ENCODE peak calls at places on chromosomes 13 and 19, in ten cellular contexts. T, B, Q, U, S, M, A, V, E and K are unnamed samples.

GRCh38 chr13:79440958-79441553 is 35.0 kb upstream of the RBM26 start:
- DNase-seq in T (no peak), B (no peak), Q (no peak), U (no peak), S (no peak), M (no peak), A (no peak), V (no peak), E (no peak), K (no peak)

GRCh38 chr19:17419154-17419490 is 725 bp upstream of the MVB12A start:
- DNase-seq in T (no peak), B (no peak), Q (no peak), U (no peak), S (no peak), M (peak; percentile 50), A (no peak), V (no peak), E (no peak), K (no peak)

GRCh38 chr19:16969127-16969526 is 57.5 kb downstream of the CPAMD8 start:
- DNase-seq in T (no peak), B (no peak), Q (no peak), U (no peak), S (no peak), M (peak; percentile 10), A (peak; percentile 49), V (peak; percentile 9), E (no peak), K (peak; percentile 33)

GRCh38 chr13:114099918-114100445 is 32.4 kb downstream of the RASA3 start:
- DNase-seq in T (no peak), B (no peak), Q (no peak), U (no peak), S (peak; percentile 31), M (peak; percentile 69), A (peak; percentile 46), V (no peak), E (no peak), K (peak; percentile 37)

GRCh38 chr19:35066691-35067563 is 25.4 kb downstream of the HPN start:
- DNase-seq in T (peak; percentile 88), B (no peak), Q (peak; percentile 91), U (peak; percentile 84), S (peak; percentile 94), M (peak; percentile 85), A (peak; percentile 89), V (peak; percentile 80), E (peak; percentile 76), K (peak; percentile 84)

GRCh38 chr19:53671621-53672111 is 39.9 kb downstream of the DPRX start:
- DNase-seq in T (no peak), B (no peak), Q (no peak), U (no peak), S (no peak), M (no peak), A (no peak), V (no peak), E (no peak), K (no peak)

GRCh38 chr13:30464496-30465351 is 1.0 kb downstream of the HMGB1 start:
- DNase-seq in T (peak; percentile 84), B (no peak), Q (peak; percentile 81), U (peak; percentile 81), S (peak; percentile 85), M (peak; percentile 91), A (peak; percentile 93), V (peak; percentile 60), E (peak; percentile 87), K (peak; percentile 84)

GRCh38 chr13:29081036-29081435 is 260.9 kb downstream of the MTUS2 start:
- DNase-seq in T (no peak), B (no peak), Q (no peak), U (peak; percentile 79), S (no peak), M (no peak), A (peak; percentile 2), V (no peak), E (peak; percentile 1), K (no peak)

GRCh38 chr13:110486061-110486780 is 75.3 kb downstream of the RAB20 start:
- DNase-seq in T (peak; percentile 10), B (no peak), Q (no peak), U (no peak), S (no peak), M (no peak), A (no peak), V (no peak), E (no peak), K (no peak)

GRCh38 chr13:64078480-64078936 is 2662.9 kb upstream of the PCDH20 start:
- DNase-seq in T (no peak), B (no peak), Q (no peak), U (no peak), S (no peak), M (no peak), A (no peak), V (no peak), E (no peak), K (no peak)

GRCh38 chr19:42850981-42851717 is 28.4 kb downstream of the PSG1 start:
- DNase-seq in T (peak; percentile 87), B (peak; percentile 78), Q (no peak), U (no peak), S (peak; percentile 97), M (peak; percentile 98), A (peak; percentile 70), V (peak; percentile 95), E (peak; percentile 99), K (peak; percentile 89)

GRCh38 chr19:50978772-50979390 is 4.8 kb downstream of the KLK7 start:
- DNase-seq in T (no peak), B (no peak), Q (no peak), U (no peak), S (no peak), M (no peak), A (no peak), V (no peak), E (no peak), K (no peak)

GRCh38 chr13:113656831-113657671 is 947 bp downstream of the ATP4B start:
- DNase-seq in T (no peak), B (no peak), Q (no peak), U (no peak), S (no peak), M (no peak), A (no peak), V (no peak), E (no peak), K (no peak)

GRCh38 chr13:34941436-34941834 is 635 bp upstream of the NBEA start:
- DNase-seq in T (no peak), B (no peak), Q (no peak), U (no peak), S (no peak), M (peak; percentile 5), A (no peak), V (no peak), E (no peak), K (no peak)
- H3K4me3 ChIP-seq in T (peak overlapping the region; percentile 68), B (peak overlapping the region; percentile 59), Q (no peak overlapping the region), U (peak overlapping the region; percentile 95), S (peak overlapping the region; percentile 90), M (peak overlapping the region; percentile 83), A (peak overlapping the region; percentile 67), V (peak overlapping the region; percentile 82), E (peak overlapping the region; percentile 73), K (peak overlapping the region; percentile 71)

DNA sequence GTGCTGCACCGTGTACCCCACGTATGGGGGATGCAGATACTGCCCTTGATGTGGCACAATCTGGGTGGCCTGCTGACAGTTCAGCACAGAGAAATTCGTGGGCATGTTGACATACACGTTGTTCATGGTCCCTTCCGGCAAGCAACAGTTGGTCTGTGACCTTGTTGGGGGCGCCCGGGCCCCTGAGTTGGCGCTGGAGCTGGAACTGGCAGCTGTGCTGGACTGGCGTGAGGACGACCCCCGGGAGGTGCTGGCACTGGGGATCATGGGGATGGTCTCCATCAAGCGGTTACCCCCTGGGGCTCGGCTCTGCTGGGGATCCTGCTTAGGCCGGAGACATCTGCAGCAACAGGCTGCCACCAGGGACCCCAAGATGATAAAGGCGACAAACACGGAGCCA is 5.2 kb downstream of the SHISA2 start:
- DNase-seq in T (no peak), B (no peak), Q (no peak), U (no peak), S (no peak), M (no peak), A (no peak), V (no peak), E (no peak), K (no peak)
- H3K4me3 ChIP-seq in T (no peak overlapping the region), B (no peak overlapping the region), Q (no peak overlapping the region), U (peak overlapping the region; percentile 4), S (no peak overlapping the region), M (no peak overlapping the region), A (no peak overlapping the region), V (no peak overlapping the region), E (no peak overlapping the region), K (no peak overlapping the region)

DNA sequence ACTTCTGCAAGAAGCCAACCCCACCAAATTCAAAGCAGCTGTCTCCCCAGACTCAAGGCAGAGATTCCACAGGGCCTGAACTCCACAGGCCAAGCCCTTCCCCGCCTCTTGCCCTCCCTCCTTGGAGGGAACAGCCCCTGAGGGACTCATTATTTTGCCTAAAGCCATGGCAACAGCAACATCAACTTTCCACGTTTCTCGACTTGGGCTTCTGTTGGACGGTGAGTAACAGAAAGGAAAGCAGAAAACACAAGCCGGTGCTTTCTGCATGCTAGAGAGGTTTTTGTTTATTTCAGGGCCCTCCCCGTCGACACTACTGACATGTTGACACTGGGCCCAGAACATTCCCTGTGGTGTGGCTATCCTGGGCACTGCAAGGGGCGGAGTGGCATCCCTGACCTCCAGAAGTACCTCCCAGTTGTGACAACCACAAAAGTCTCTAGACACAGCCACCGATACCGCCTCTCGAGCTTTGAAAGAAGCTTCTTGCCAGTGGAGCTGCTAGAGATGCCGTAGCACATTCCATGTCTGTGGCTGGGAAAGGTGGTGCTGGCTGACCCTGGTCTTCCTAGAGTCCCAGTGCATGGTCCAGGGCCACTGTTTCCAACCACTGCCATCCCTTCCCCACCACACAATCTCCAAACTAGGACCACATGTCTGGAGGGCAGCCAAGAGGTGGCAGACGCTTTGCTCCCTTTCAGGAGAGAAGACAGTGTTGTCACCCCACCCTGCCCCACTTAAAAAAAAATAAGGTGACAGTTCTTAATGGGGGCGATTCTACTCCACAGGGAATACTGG is 12.8 kb downstream of the CAPS start:
- DNase-seq in T (peak; percentile 13), B (no peak), Q (no peak), U (no peak), S (peak; percentile 88), M (peak; percentile 94), A (peak; percentile 64), V (peak; percentile 20), E (peak; percentile 97), K (no peak)
- H3K4me3 ChIP-seq in T (no peak overlapping the region), B (no peak overlapping the region), Q (no peak overlapping the region), U (no peak overlapping the region), S (peak overlapping the region; percentile 33), M (no peak overlapping the region), A (no peak overlapping the region), V (no peak overlapping the region), E (peak overlapping the region; percentile 26), K (no peak overlapping the region)

DNA sequence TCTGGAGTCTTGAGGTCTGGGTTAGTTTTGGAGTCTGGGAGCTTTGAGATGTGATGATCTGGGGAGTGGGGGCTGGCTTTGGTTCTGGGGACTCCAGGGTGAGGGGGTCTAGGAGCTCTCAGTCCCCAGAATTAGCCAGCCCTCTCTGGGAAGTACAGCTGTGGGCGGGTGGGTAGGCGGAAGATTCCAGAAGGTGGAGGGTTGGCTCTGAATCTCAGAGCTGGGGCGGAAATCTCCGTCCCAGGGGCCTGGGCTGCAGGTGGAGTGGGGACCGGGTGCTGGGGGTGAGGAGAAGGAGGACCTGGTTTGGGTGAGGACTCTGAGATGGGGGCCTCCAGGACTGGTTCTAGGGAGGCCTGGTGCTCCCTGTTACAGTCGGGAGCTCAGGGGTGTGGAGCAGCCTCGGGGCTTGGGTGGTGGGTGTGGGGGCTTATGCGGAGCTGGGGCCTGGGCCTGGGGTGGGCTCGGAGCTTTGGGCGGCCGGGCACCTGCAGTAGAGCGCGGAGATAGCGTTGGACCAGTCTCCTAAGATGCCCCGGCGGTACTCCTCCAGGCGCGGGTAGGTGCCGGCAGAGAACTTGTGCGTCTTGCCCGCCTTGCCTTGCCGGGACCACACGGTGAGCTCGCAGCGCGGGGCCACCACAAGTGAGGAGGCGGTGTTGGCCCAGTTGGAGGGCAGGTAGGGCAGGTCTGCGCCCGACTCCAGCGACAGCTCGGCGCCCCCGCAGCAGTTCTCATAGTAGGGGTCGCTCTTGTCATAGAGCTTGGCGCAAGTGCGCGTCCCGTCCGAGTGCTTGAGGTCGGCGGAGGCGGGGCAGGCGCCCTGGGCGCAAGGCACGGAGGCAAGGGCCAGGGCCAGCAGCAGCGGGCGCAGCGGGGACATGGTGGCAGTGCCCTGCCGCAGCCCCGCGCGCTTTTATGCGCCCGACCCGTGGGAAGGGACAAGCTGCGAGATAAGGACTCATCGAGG is at the start of gene SYCN:
- DNase-seq in T (no peak), B (no peak), Q (no peak), U (no peak), S (no peak), M (no peak), A (no peak), V (no peak), E (no peak), K (no peak)
- H3K4me3 ChIP-seq in T (no peak within 1 kb of the TSS), B (no peak within 1 kb of the TSS), Q (no peak within 1 kb of the TSS), U (no peak within 1 kb of the TSS), S (no peak within 1 kb of the TSS), M (no peak within 1 kb of the TSS), A (no peak within 1 kb of the TSS), V (no peak within 1 kb of the TSS), E (no peak within 1 kb of the TSS), K (no peak within 1 kb of the TSS)